ENCODE peak calls at places on chromosomes 11 and 22, in seven cellular contexts. Y is astrocyte of the cerebellum, B is Right ventricle myocardium superior, Q is stomach, V is left lung, O is colonic mucosa, F is Ammon's horn. D is an unnamed sample.

GRCh38 chr22:46187862-46188261 is 37.5 kb downstream of the PPARA start:
- DNase-seq in Q (no peak), F (no peak), B (no peak), O (no peak), Y (peak), V (no peak), D (no peak)

GRCh38 chr22:27128461-27129080 is 471.2 kb downstream of the MIAT start:
- DNase-seq in F (peak), B (no peak), Y (no peak), V (no peak), O (no peak), Q (no peak), D (no peak)

GRCh38 chr11:12132790-12133145 is 22.4 kb downstream of the MICAL2 start:
- DNase-seq in F (no peak), Y (no peak), Q (no peak), B (no peak), O (no peak), V (no peak), D (no peak)

GRCh38 chr22:28299760-28300159 is 379.9 kb downstream of the TTC28 start:
- DNase-seq in Q (no peak), O (no peak), V (no peak), B (no peak), Y (peak), F (peak), D (no peak)

GRCh38 chr11:59705281-59705680 is 8.4 kb downstream of the OR10V1 start:
- DNase-seq in Y (no peak), F (no peak), O (no peak), Q (no peak), B (no peak), V (no peak), D (no peak)

GRCh38 chr11:65377036-65377435 is 5.4 kb downstream of the SLC25A45 start:
- DNase-seq in F (no peak), V (no peak), B (no peak), Y (no peak), O (no peak), Q (no peak), D (no peak)

GRCh38 chr11:58024601-58025091 is 965 bp downstream of the OR9Q1 start:
- DNase-seq in F (no peak), V (peak), Y (no peak), O (peak), B (peak), Q (peak), D (no peak)

GRCh38 chr11:15830730-15831443 is 525.5 kb downstream of the SOX6 start:
- DNase-seq in Y (no peak), Q (no peak), B (no peak), O (no peak), F (peak), V (no peak), D (no peak)

GRCh38 chr22:19488884-19489843 is 9.4 kb downstream of the CDC45 start:
- DNase-seq in Q (no peak), Y (no peak), O (no peak), V (no peak), B (no peak), F (no peak), D (no peak)

GRCh38 chr11:119306373-119306890 is 10.5 kb downstream of the MCAM start:
- DNase-seq in B (no peak), Q (no peak), V (no peak), F (no peak), Y (no peak), O (no peak), D (no peak)

GRCh38 chr11:326842-327580 is 6.4 kb upstream of the IFITM3 start:
- DNase-seq in Q (peak), V (peak), Y (no peak), O (peak), B (peak), F (peak), D (no peak)

GRCh38 chr22:42608481-42609361 is 6.0 kb downstream of the POLDIP3 start:
- DNase-seq in V (no peak), O (no peak), B (no peak), Y (peak), F (peak), Q (no peak), D (no peak)

GRCh38 chr22:25382762-25383161 is 163.3 kb downstream of the CRYBB2 start:
- DNase-seq in O (no peak), F (no peak), B (no peak), Y (no peak), V (no peak), Q (no peak), D (no peak)

GRCh38 chr11:111325259-111325658 is 26.9 kb downstream of the POU2AF3 start:
- DNase-seq in Y (no peak), O (no peak), B (no peak), V (no peak), Q (no peak), F (no peak), D (no peak)

GRCh38 chr11:111923951-111924350 is 5.2 kb downstream of the C11orf52 start:
- DNase-seq in Y (no peak), Q (no peak), F (no peak), B (no peak), O (no peak), V (no peak), D (no peak)

GRCh38 chr11:35735411-35735810 is 72.8 kb downstream of the TRIM44 start:
- DNase-seq in Q (no peak), B (no peak), F (no peak), O (no peak), Y (no peak), V (no peak), D (no peak)

GRCh38 chr11:19389787-19390303 is 149.1 kb upstream of the E2F8 start:
- DNase-seq in F (peak), V (no peak), Y (no peak), B (no peak), Q (no peak), O (no peak), D (no peak)

GRCh38 chr22:39251762-39252460 is 7.1 kb upstream of the PDGFB start:
- DNase-seq in V (no peak), F (no peak), Q (peak), Y (no peak), O (no peak), B (no peak), D (peak)

GRCh38 chr11:25734592-25735211 is 597.2 kb upstream of the ANO3 start:
- DNase-seq in V (no peak), Y (peak), F (no peak), Q (no peak), B (no peak), O (no peak), D (peak)

GRCh38 chr11:693415-693831 is 1.6 kb downstream of the DEAF1 start:
- DNase-seq in B (no peak), V (no peak), O (no peak), Q (no peak), Y (no peak), F (no peak), D (peak)

GRCh38 chr11:124884340-124884739 is 13.3 kb downstream of the ROBO4 start:
- DNase-seq in Y (no peak), F (no peak), Q (no peak), B (no peak), O (no peak), V (no peak), D (no peak)

GRCh38 chr11:8017894-8018741 is 31.0 kb downstream of the EIF3F start:
- DNase-seq in F (peak), Q (no peak), B (no peak), Y (no peak), V (no peak), O (peak), D (no peak)

GRCh38 chr22:32325811-32326237 is 31.8 kb upstream of the RFPL3 start:
- DNase-seq in V (no peak), F (no peak), O (no peak), B (no peak), Y (no peak), Q (peak), D (no peak)

GRCh38 chr11:116278076-116278475 is 494.7 kb downstream of the BUD13 start:
- DNase-seq in Q (no peak), B (no peak), Y (no peak), F (no peak), V (no peak), O (no peak), D (no peak)

GRCh38 chr22:36493690-36494110 is 12.3 kb upstream of the TXN2 start:
- DNase-seq in O (peak), B (peak), Q (no peak), V (peak), Y (no peak), F (peak), D (no peak)

GRCh38 chr11:112539165-112539564 is 278.5 kb upstream of the PLET1 start:
- DNase-seq in V (no peak), B (no peak), Q (no peak), O (no peak), Y (no peak), F (no peak), D (no peak)

GRCh38 chr11:102430158-102430836 is 22.3 kb downstream of the TMEM123 start:
- DNase-seq in Y (no peak), F (no peak), B (no peak), V (no peak), O (no peak), Q (no peak), D (no peak)

GRCh38 chr11:45180158-45180887 is 33.9 kb downstream of the PRDM11 start:
- DNase-seq in Y (no peak), B (peak), F (peak), Q (peak), V (peak), O (peak), D (peak)

GRCh38 chr22:17792289-17792688 is 18.0 kb upstream of the BID start:
- DNase-seq in Q (no peak), B (no peak), V (no peak), F (no peak), Y (no peak), O (no peak), D (no peak)

GRCh38 chr11:66938582-66939135 is 19.5 kb downstream of the PC start:
- DNase-seq in V (no peak), O (no peak), F (no peak), Y (no peak), Q (no peak), B (no peak), D (no peak)

GRCh38 chr11:65662247-65662801 is 392 bp downstream of the RELA start:
- DNase-seq in O (peak), Q (no peak), B (no peak), F (no peak), V (peak), Y (no peak), D (no peak)

GRCh38 chr11:91163619-91164451 is 941.0 kb upstream of the CHORDC1 start:
- DNase-seq in V (no peak), Y (peak), O (no peak), F (no peak), Q (no peak), B (no peak), D (no peak)

GRCh38 chr11:61836193-61836592 is 8.1 kb downstream of the FADS2 start:
- DNase-seq in Y (no peak), O (no peak), V (no peak), B (no peak), Q (no peak), F (no peak), D (no peak)

GRCh38 chr11:125952973-125953372 is 7.1 kb downstream of the VSIG10L2 start:
- DNase-seq in Y (no peak), B (peak), V (no peak), O (peak), F (no peak), Q (peak), D (peak)

GRCh38 chr22:37021710-37022482 is 2.4 kb downstream of the MPST start:
- DNase-seq in F (peak), B (peak), V (no peak), Y (no peak), Q (peak), O (no peak), D (peak)

GRCh38 chr22:46162771-46163170 is 12.4 kb downstream of the PPARA start:
- DNase-seq in B (no peak), Y (no peak), Q (peak), V (no peak), O (no peak), F (no peak), D (no peak)

D was measured in HT-29.